ENCODE peak calls at places on chromosome 10, in ten cellular contexts. T, X, W, Z, E, I, O, Y, S and L are unnamed samples.

GRCh38 chr10:124002391-124003069 is 90.9 kb downstream of the CHST15 start:
- DNase-seq in T (no peak), X (no peak), W (no peak), Z (no peak), E (no peak), I (no peak), O (no peak), Y (no peak), S (no peak), L (no peak)

GRCh38 chr10:67520924-67521520 is 175.0 kb downstream of the CTNNA3 start:
- DNase-seq in T (peak), X (no peak), W (peak), Z (no peak), E (peak), I (no peak), O (peak), Y (peak), S (no peak), L (peak)

GRCh38 chr10:70557086-70557845 is 45.3 kb downstream of the PRF1 start:
- DNase-seq in T (no peak), X (no peak), W (no peak), Z (no peak), E (no peak), I (no peak), O (no peak), Y (no peak), S (peak), L (no peak)

GRCh38 chr10:95201736-95202135 is 7.7 kb downstream of the ACSM6 start:
- DNase-seq in T (no peak), X (no peak), W (peak), Z (no peak), E (peak), I (no peak), O (no peak), Y (no peak), S (no peak), L (peak)

GRCh38 chr10:77493851-77494788 is 143.5 kb downstream of the KCNMA1 start:
- DNase-seq in T (peak), X (no peak), W (peak), Z (no peak), E (peak), I (no peak), O (no peak), Y (no peak), S (no peak), L (peak)

GRCh38 chr10:90051053-90051452 is 349.7 kb downstream of the KIF20B start:
- DNase-seq in T (no peak), X (no peak), W (no peak), Z (no peak), E (no peak), I (no peak), O (no peak), Y (no peak), S (no peak), L (no peak)

GRCh38 chr10:28681345-28681763 is 4.0 kb downstream of the BAMBI start:
- DNase-seq in T (no peak), X (no peak), W (no peak), Z (no peak), E (peak), I (no peak), O (no peak), Y (no peak), S (no peak), L (no peak)

GRCh38 chr10:73881221-73881919 is 7.0 kb upstream of the CAMK2G start:
- DNase-seq in T (no peak), X (no peak), W (no peak), Z (no peak), E (peak), I (no peak), O (no peak), Y (no peak), S (peak), L (no peak)

GRCh38 chr10:119313645-119314044 is 106.3 kb downstream of the GRK5 start:
- DNase-seq in T (no peak), X (no peak), W (no peak), Z (no peak), E (no peak), I (peak), O (no peak), Y (peak), S (no peak), L (no peak)

GRCh38 chr10:16960573-16960972 is 143.3 kb upstream of the RSU1 start:
- DNase-seq in T (no peak), X (no peak), W (no peak), Z (no peak), E (no peak), I (no peak), O (no peak), Y (no peak), S (no peak), L (no peak)

GRCh38 chr10:22320591-22321155 is at the start of gene BMI1:
- DNase-seq in T (peak), X (no peak), W (peak), Z (peak), E (peak), I (peak), O (peak), Y (peak), S (peak), L (peak)

GRCh38 chr10:99593312-99593711 is 26.9 kb downstream of the SLC25A28 start:
- DNase-seq in T (no peak), X (no peak), W (no peak), Z (no peak), E (no peak), I (no peak), O (no peak), Y (no peak), S (no peak), L (no peak)

GRCh38 chr10:60444494-60445064 is 54.9 kb upstream of the ANK3 start:
- DNase-seq in T (peak), X (no peak), W (no peak), Z (no peak), E (peak), I (no peak), O (no peak), Y (no peak), S (no peak), L (no peak)

GRCh38 chr10:43196981-43197833 is 59.0 kb downstream of the CSGALNACT2 start:
- DNase-seq in T (no peak), X (no peak), W (no peak), Z (peak), E (no peak), I (no peak), O (peak), Y (no peak), S (peak), L (peak)

GRCh38 chr10:29620112-29620690 is 14.6 kb downstream of the SVIL start:
- DNase-seq in T (no peak), X (no peak), W (no peak), Z (no peak), E (no peak), I (no peak), O (no peak), Y (no peak), S (no peak), L (peak)

GRCh38 chr10:18424200-18424599 is 227.2 kb downstream of the NSUN6 start:
- DNase-seq in T (peak), X (no peak), W (no peak), Z (no peak), E (no peak), I (no peak), O (no peak), Y (no peak), S (no peak), L (peak)

GRCh38 chr10:25753776-25754175 is 180.3 kb upstream of the MYO3A start:
- DNase-seq in T (no peak), X (no peak), W (no peak), Z (no peak), E (peak), I (no peak), O (no peak), Y (peak), S (no peak), L (no peak)

GRCh38 chr10:22640351-22640750 is 74.0 kb downstream of the PIP4K2A start:
- DNase-seq in T (no peak), X (no peak), W (no peak), Z (no peak), E (no peak), I (no peak), O (no peak), Y (no peak), S (no peak), L (no peak)

GRCh38 chr10:20890009-20890408 is 7.1 kb downstream of the NEBL start:
- DNase-seq in T (no peak), X (no peak), W (no peak), Z (no peak), E (peak), I (no peak), O (no peak), Y (no peak), S (no peak), L (peak)

GRCh38 chr10:1179346-1180070 is 123.3 kb downstream of the WDR37 start:
- DNase-seq in T (no peak), X (no peak), W (no peak), Z (no peak), E (no peak), I (no peak), O (no peak), Y (no peak), S (no peak), L (no peak)
- TF ChIP-seq CTCF in T (no peak), X (no peak), W (no peak), Z (no peak), E (no peak), I (no peak), O (no peak), Y (no peak), S (no peak), L (no peak)

DNA sequence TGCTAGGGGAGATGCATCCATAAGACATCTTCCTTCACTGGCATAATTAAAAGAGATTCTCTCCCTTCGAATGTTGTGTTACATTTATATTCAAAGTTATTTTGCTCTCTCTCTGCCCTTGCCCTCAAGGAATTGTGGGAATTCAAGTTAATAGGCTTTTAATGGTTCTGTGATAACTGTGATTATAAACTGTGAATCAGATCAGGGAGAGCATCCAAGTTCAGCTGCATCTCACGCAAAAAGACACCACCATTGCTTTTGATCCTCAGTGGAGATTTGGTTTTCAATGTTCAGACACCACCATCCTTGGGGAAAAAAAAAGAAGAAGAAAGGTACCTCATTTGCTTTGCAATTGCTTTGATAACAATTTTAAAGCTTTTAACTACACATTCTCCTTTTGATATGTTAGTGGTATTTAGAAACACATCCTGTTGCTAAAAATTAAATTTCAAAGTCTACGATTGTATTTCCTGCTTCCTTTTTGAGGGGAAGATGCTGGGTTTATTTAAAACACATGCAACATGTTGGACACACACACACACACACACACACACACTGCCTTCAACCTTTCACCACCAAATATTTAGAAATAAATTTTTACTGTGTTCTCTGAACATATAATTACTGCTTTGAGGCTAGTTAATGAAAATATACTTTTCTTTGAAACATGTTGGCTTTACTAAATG is 9.4 kb upstream of the TEX36 start:
- DNase-seq in T (no peak), X (no peak), W (no peak), Z (no peak), E (peak), I (no peak), O (no peak), Y (no peak), S (no peak), L (no peak)
- H3K27ac ChIP-seq in T (no peak), X (no peak), W (no peak), Z (no peak), E (peak), I (no peak), O (no peak), Y (no peak), S (no peak), L (no peak)

DNA sequence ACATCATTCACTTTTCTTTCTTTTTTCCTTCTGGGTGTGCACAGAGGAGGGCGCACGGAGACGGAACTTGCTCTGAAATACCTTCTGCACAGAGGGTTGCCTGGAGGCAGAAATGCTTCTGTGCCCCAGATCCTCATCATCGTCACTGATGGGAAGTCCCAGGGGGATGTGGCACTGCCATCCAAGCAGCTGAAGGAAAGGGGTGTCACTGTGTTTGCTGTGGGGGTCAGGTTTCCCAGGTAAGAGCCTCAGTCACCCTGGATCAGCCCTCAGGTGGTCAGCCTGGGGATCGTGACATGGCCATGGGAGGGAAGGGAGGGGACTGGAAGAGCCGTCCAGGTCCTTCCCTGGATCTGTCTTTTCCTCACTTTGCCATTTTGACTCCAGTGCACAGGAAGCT is 33.6 kb downstream of the VWA2 start:
- DNase-seq in T (no peak), X (no peak), W (no peak), Z (no peak), E (no peak), I (no peak), O (no peak), Y (no peak), S (no peak), L (no peak)
- TF ChIP-seq CTCF in T (no peak), X (no peak), W (no peak), Z (no peak), E (no peak), I (no peak), O (no peak), Y (no peak), S (no peak), L (no peak)

DNA sequence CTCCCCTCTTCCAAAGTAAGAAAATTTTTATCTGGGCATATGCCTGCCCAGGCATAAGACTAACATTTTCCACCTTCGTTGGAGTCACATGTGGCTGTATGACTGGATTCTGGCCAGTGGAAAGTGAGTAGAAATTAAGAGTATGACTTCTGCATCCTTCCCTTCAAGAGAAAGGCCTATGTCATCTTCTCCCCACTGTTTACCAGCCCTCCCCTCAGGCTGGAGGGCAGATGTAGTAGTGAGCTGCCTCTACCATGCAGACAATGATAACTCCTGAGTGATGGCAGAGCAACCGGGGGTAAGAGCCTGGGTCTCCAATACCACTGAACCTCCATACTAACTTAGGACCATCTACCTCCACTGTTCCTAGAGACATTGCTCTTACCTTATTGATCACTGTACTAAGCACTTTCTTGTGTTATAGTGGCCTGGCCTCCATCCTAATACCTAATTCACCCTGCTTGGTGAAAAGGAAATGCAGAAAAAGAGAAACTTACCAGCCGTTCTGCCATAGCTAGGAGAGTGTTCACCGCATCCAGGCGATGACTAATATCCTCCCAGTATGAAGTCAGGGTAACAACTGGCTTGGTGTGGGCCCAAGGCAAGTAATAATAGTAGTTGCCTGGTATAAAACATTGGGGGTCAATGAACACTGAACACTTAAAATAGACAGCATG is 102.6 kb downstream of the MYOF start:
- DNase-seq in T (no peak), X (no peak), W (peak), Z (no peak), E (peak), I (no peak), O (no peak), Y (no peak), S (no peak), L (no peak)
- H3K27ac ChIP-seq in T (no peak), X (no peak), W (peak), Z (no peak), E (peak), I (no peak), O (peak), Y (no peak), S (no peak), L (no peak)

DNA sequence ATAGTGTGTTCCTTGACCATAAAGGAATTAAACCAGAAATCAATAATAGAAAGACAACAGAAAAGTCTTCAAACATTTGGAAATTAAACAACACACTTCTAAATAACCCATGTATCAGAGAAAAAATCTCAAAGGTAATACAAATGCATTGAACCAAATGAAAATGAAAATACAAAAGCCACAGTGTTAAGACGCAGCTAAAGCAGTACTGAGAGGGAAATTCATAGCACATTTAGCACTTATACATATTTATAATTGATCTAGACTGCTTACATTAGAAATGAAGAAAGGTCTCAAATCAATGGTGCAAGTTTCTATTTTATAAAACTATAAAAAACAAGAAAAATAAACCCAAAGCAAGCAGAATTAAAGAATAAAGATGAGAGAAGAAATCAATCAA is 306.1 kb downstream of the ADARB2 start:
- DNase-seq in T (no peak), X (no peak), W (no peak), Z (no peak), E (no peak), I (no peak), O (no peak), Y (no peak), S (no peak), L (no peak)
- TF ChIP-seq CTCF in T (no peak), X (no peak), W (no peak), Z (no peak), E (no peak), I (no peak), O (no peak), Y (no peak), S (no peak), L (no peak)

GRCh38 chr10:27612615-27613014 is 108.5 kb downstream of the RAB18 start:
- DNase-seq in T (no peak), X (no peak), W (no peak), Z (no peak), E (no peak), I (no peak), O (no peak), Y (no peak), S (no peak), L (no peak)

GRCh38 chr10:27611209-27611608 is 107.1 kb downstream of the RAB18 start:
- DNase-seq in T (no peak), X (no peak), W (no peak), Z (no peak), E (peak), I (no peak), O (no peak), Y (no peak), S (no peak), L (no peak)

GRCh38 chr10:27618036-27618615 is 114.0 kb downstream of the RAB18 start:
- DNase-seq in T (no peak), X (no peak), W (no peak), Z (no peak), E (no peak), I (no peak), O (no peak), Y (no peak), S (no peak), L (no peak)

GRCh38 chr10:27611861-27612450 is 107.9 kb downstream of the RAB18 start:
- DNase-seq in T (no peak), X (no peak), W (no peak), Z (no peak), E (no peak), I (no peak), O (no peak), Y (no peak), S (no peak), L (no peak)

DNA sequence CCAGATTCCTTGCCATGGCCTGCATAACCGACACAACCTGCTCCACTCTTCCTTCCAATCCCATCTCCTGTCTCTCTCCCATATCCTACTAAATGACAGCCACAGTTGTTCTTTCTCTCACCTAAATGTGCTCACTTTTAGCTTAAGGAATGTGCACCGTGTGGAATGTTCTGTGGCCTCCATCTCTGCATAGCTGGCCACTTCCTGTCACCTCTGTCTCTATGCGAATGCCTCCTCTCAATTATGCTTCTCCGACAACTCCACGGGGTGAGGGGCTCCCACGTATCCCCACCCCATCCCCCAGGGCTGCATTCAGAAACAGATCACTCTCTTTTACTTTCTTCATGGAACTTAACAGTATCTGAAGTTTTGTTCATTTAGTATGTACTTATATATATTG is 110.7 kb downstream of the RAB18 start:
- DNase-seq in T (peak), X (no peak), W (no peak), Z (no peak), E (no peak), I (no peak), O (no peak), Y (no peak), S (no peak), L (no peak)
- H3K27ac ChIP-seq in T (no peak), X (no peak), W (no peak), Z (no peak), E (no peak), I (no peak), O (no peak), Y (no peak), S (no peak), L (no peak)

DNA sequence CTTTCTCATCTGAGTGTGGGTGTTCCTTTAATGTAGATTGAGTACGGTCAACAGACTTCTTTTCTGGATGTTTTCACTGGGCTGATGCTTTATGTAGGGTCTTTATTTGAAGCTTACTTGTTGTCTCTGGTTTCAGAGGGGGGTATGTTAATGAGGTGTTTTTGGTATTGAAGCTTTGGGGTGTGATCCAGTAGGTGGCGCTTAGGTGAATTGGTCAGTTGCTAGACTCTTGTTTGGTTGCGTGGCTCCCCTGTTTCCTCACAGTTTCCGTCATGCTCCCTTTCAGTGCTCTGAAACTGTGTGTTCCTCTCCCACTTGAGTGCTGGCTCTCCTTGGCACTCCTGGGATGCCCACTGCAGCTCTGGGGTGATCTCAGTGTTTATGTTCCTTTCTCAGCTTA is 80.8 kb downstream of the FANK1 start:
- DNase-seq in T (peak), X (no peak), W (no peak), Z (no peak), E (no peak), I (no peak), O (no peak), Y (peak), S (no peak), L (peak)
- TF ChIP-seq CTCF in T (peak), X (no peak), W (no peak), Z (no peak), E (no peak), I (no peak), O (no peak), Y (peak), S (no peak), L (peak)

DNA sequence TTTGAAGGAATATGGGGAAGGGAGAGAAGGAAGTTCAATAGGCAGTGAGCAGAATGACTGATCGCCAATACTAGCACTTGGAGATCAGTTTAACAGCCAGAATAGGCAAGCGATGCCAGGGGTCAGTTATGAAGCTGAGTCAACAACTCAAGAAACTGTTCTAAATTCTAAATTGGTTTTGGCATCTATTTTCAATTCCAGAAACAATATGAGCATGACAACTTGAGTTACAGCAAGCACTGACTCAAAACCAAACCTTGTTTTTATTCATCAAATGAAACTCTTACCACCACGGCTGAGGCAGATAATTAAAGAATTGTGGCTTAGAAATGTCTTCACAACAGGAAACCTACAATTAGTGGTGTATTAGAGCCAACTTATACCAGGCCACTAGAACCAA is 180.5 kb upstream of the ASAH2 start:
- DNase-seq in T (no peak), X (no peak), W (no peak), Z (no peak), E (peak), I (no peak), O (no peak), Y (no peak), S (no peak), L (no peak)
- H3K27ac ChIP-seq in T (no peak), X (no peak), W (no peak), Z (peak), E (peak), I (no peak), O (peak), Y (no peak), S (peak), L (no peak)